ENCODE peak calls at places on chromosome 17, in four cellular contexts. One of them, this sample, is unnamed.
A peak's percentile ranks its signal among the peaks of the same experiment; 100 is the strongest.

GRCh38 chr17:37124074-37124824 is 175.5 kb downstream of the AATF start:
- DNase-seq in HepG2: no peak
- DNase-seq in SK-N-SH: no peak
- DNase-seq in H1: no peak
- DNase-seq in this sample: no peak

GRCh38 chr17:1521067-1521466 is 4.7 kb upstream of the INPP5K start:
- DNase-seq in H1: no peak
- DNase-seq in HepG2: no peak
- DNase-seq in SK-N-SH: no peak
- DNase-seq in this sample: no peak

GRCh38 chr17:64441772-64442549 is 7.0 kb upstream of the MILR1 start:
- DNase-seq in HepG2: peak; percentile 47
- DNase-seq in SK-N-SH: no peak
- DNase-seq in H1: no peak
- DNase-seq in this sample: no peak

GRCh38 chr17:43840814-43841213 is 6.2 kb upstream of the CD300LG start:
- DNase-seq in HepG2: peak; percentile 61
- DNase-seq in SK-N-SH: peak; percentile 82
- DNase-seq in H1: no peak
- DNase-seq in this sample: peak; percentile 51

GRCh38 chr17:80311216-80311827 is 50.7 kb downstream of the RNF213 start:
- DNase-seq in SK-N-SH: no peak
- DNase-seq in H1: no peak
- DNase-seq in HepG2: no peak
- DNase-seq in this sample: no peak

GRCh38 chr17:46889519-46889918 is 33.4 kb upstream of the GOSR2 start:
- DNase-seq in SK-N-SH: no peak
- DNase-seq in HepG2: no peak
- DNase-seq in H1: no peak
- DNase-seq in this sample: no peak

GRCh38 chr17:82901356-82901755 is 61.5 kb upstream of the ZNF750 start:
- DNase-seq in SK-N-SH: no peak
- DNase-seq in H1: no peak
- DNase-seq in HepG2: no peak
- DNase-seq in this sample: no peak

GRCh38 chr17:82241183-82241925 is 12.5 kb downstream of the SLC16A3 start:
- DNase-seq in H1: no peak
- DNase-seq in HepG2: peak; percentile 78
- DNase-seq in SK-N-SH: peak; percentile 76
- DNase-seq in this sample: peak; percentile 58

GRCh38 chr17:50687200-50688066 is 20.3 kb downstream of the ANKRD40 start:
- DNase-seq in SK-N-SH: peak; percentile 51
- DNase-seq in HepG2: peak; percentile 85
- DNase-seq in H1: no peak
- DNase-seq in this sample: no peak

GRCh38 chr17:68199837-68200688 is 47.8 kb upstream of the AMZ2 start:
- DNase-seq in H1: no peak
- DNase-seq in SK-N-SH: peak; percentile 46
- DNase-seq in HepG2: no peak
- DNase-seq in this sample: no peak

GRCh38 chr17:337866-338265 is 14.7 kb downstream of the RPH3AL start:
- DNase-seq in H1: no peak
- DNase-seq in SK-N-SH: no peak
- DNase-seq in HepG2: no peak
- DNase-seq in this sample: no peak

GRCh38 chr17:386145-386876 is 33.7 kb upstream of the RPH3AL start:
- DNase-seq in SK-N-SH: peak; percentile 97
- DNase-seq in H1: peak; percentile 92
- DNase-seq in HepG2: peak; percentile 47
- DNase-seq in this sample: peak; percentile 82

GRCh38 chr17:2722611-2723010 is 11.0 kb upstream of the CLUH start:
- DNase-seq in HepG2: no peak
- DNase-seq in H1: no peak
- DNase-seq in SK-N-SH: no peak
- DNase-seq in this sample: no peak

GRCh38 chr17:2853722-2854580 is 57.7 kb downstream of the RAP1GAP2 start:
- DNase-seq in SK-N-SH: peak; percentile 88
- DNase-seq in HepG2: no peak
- DNase-seq in H1: peak; percentile 69
- DNase-seq in this sample: no peak

GRCh38 chr17:31680126-31680525 is 178.9 kb downstream of the COPRS start:
- DNase-seq in SK-N-SH: no peak
- DNase-seq in HepG2: no peak
- DNase-seq in H1: peak; percentile 14
- DNase-seq in this sample: no peak

DNA sequence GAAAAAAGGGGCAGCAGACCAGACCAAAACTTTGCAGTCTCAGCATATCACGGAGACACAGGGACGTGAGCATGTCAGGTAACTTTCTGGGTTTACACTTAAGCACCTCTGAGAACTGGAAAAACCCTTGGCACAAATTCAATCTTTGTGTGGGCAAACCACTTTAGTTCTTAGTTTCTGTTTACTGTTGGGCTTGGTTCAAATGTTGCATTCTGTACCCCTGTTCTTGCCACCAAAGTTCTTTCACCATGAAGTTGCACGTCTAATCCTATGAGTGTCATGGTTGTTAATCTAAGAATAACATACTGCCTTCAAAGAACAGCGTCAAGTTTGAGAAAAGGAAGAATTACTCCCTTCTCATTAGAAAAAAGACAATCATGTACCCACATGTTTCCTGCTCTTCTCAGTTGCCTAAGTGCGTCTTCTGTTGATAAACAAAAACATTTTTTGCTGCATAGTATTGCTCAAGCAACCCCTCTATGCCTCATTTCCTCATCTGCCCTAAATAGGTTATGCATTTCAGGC is 11.6 kb downstream of the KRT33A start:
- DNase-seq in SK-N-SH: no peak
- DNase-seq in HepG2: no peak
- DNase-seq in H1: peak; percentile 3
- DNase-seq in this sample: peak; percentile 88
- TF ChIP-seq JUND in SK-N-SH: no peak
- TF ChIP-seq JUND in HepG2: no peak
- TF ChIP-seq JUND in H1: no peak
- TF ChIP-seq JUND in this sample: no peak

GRCh38 chr17:55289978-55290377 is 25.2 kb downstream of the HLF start:
- DNase-seq in HepG2: no peak
- DNase-seq in H1: no peak
- DNase-seq in SK-N-SH: no peak
- DNase-seq in this sample: no peak

GRCh38 chr17:55288356-55289105 is 23.8 kb downstream of the HLF start:
- DNase-seq in H1: no peak
- DNase-seq in SK-N-SH: no peak
- DNase-seq in HepG2: no peak
- DNase-seq in this sample: no peak

GRCh38 chr17:55286681-55287589 is 22.2 kb downstream of the HLF start:
- DNase-seq in SK-N-SH: no peak
- DNase-seq in H1: no peak
- DNase-seq in HepG2: peak; percentile 100
- DNase-seq in this sample: no peak

GRCh38 chr17:55290721-55291507 is 26.2 kb downstream of the HLF start:
- DNase-seq in H1: no peak
- DNase-seq in SK-N-SH: no peak
- DNase-seq in HepG2: no peak
- DNase-seq in this sample: no peak

GRCh38 chr17:55289106-55289446 is 24.3 kb downstream of the HLF start:
- DNase-seq in SK-N-SH: no peak
- DNase-seq in H1: no peak
- DNase-seq in HepG2: no peak
- DNase-seq in this sample: no peak
- TF ChIP-seq JUND in SK-N-SH: no peak
- TF ChIP-seq JUND in H1: no peak
- TF ChIP-seq JUND in HepG2: no peak
- TF ChIP-seq JUND in this sample: no peak

GRCh38 chr17:17018612-17019429 is 23.4 kb upstream of the MPRIP start:
- DNase-seq in HepG2: no peak
- DNase-seq in SK-N-SH: no peak
- DNase-seq in H1: no peak
- DNase-seq in this sample: peak; percentile 83
- TF ChIP-seq JUND in HepG2: no peak
- TF ChIP-seq JUND in SK-N-SH: no peak
- TF ChIP-seq JUND in H1: no peak
- TF ChIP-seq JUND in this sample: no peak

GRCh38 chr17:27239046-27239445 is 54.9 kb upstream of the WSB1 start:
- DNase-seq in HepG2: no peak
- DNase-seq in SK-N-SH: no peak
- DNase-seq in H1: no peak
- DNase-seq in this sample: no peak

GRCh38 chr17:27233783-27234182 is 60.1 kb upstream of the WSB1 start:
- DNase-seq in SK-N-SH: no peak
- DNase-seq in HepG2: no peak
- DNase-seq in H1: no peak
- DNase-seq in this sample: no peak

GRCh38 chr17:27239584-27239983 is 54.3 kb upstream of the WSB1 start:
- DNase-seq in SK-N-SH: no peak
- DNase-seq in HepG2: no peak
- DNase-seq in H1: no peak
- DNase-seq in this sample: no peak

GRCh38 chr17:27237890-27238289 is 56.0 kb upstream of the WSB1 start:
- DNase-seq in SK-N-SH: no peak
- DNase-seq in H1: no peak
- DNase-seq in HepG2: no peak
- DNase-seq in this sample: no peak

DNA sequence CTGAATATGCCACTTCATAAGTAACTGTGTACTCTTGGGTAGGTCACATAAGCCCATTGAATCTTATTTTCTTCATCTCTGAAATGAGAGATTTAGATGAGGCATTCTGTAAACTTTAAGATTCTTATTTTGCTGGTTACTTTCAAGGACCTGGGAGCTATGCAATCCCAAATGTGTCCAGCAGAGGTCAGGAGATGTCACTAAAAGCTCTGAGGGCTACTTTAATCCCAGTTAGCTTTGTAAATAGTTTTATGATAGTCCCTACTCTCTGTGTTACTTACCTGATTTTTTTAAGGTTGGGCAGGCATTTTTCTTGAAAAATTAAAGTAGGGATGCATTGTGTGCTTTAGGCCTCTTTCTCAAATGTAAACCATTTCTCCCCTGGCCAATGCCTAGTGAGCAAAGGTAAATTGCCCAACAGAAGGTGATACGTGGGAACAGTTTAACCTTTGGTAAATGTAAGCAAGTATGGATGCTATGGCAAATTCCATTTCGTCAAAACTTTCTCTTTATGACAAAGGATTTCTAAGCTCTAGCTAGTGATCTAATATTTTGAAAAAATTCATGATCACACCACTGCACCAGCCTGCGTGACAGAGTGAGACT is 57.1 kb upstream of the WSB1 start:
- DNase-seq in H1: peak; percentile 86
- DNase-seq in HepG2: peak; percentile 63
- DNase-seq in SK-N-SH: peak; percentile 70
- DNase-seq in this sample: peak; percentile 60
- TF ChIP-seq JUND in H1: no peak
- TF ChIP-seq JUND in HepG2: no peak
- TF ChIP-seq JUND in SK-N-SH: no peak
- TF ChIP-seq JUND in this sample: no peak

GRCh38 chr17:22266231-22266630 is 573.9 kb downstream of the KCNJ18 start:
- DNase-seq in H1: no peak
- DNase-seq in HepG2: no peak
- DNase-seq in SK-N-SH: peak; percentile 71
- DNase-seq in this sample: peak; percentile 75
- TF ChIP-seq JUND in H1: no peak
- TF ChIP-seq JUND in HepG2: no peak
- TF ChIP-seq JUND in SK-N-SH: no peak
- TF ChIP-seq JUND in this sample: no peak

DNA sequence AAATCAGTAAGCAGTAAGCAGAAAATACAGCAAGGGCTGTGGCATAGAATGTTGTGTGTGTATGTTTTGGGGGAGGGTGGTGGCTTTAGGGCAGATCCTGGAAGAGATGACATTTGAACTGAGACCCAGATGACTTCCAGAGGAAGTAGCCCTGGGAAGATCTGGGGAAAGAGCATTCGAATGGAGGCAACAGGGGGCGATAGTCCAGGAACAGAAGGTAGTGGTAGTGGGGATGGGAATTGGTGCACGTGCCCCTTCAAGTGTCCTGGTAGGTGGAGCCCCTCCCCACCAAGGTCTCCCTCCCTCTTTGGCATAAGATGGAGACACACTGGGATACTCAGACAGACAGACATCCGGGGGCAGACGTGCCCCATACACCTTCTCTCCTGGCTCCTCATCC is 14.1 kb downstream of the ARHGEF15 start:
- DNase-seq in H1: no peak
- DNase-seq in HepG2: no peak
- DNase-seq in SK-N-SH: peak; percentile 11
- DNase-seq in this sample: no peak
- TF ChIP-seq JUND in H1: no peak
- TF ChIP-seq JUND in HepG2: no peak
- TF ChIP-seq JUND in SK-N-SH: no peak
- TF ChIP-seq JUND in this sample: no peak

GRCh38 chr17:71180801-71181385 is 939.9 kb upstream of the SOX9 start:
- DNase-seq in HepG2: no peak
- DNase-seq in H1: no peak
- DNase-seq in SK-N-SH: peak; percentile 33
- DNase-seq in this sample: no peak
- TF ChIP-seq JUND in HepG2: no peak
- TF ChIP-seq JUND in H1: no peak
- TF ChIP-seq JUND in SK-N-SH: no peak
- TF ChIP-seq JUND in this sample: no peak

GRCh38 chr17:63249256-63250006 is 196.7 kb downstream of the CYB561 start:
- DNase-seq in HepG2: no peak
- DNase-seq in SK-N-SH: no peak
- DNase-seq in H1: no peak
- DNase-seq in this sample: no peak
- TF ChIP-seq JUND in HepG2: no peak
- TF ChIP-seq JUND in SK-N-SH: no peak
- TF ChIP-seq JUND in H1: no peak
- TF ChIP-seq JUND in this sample: no peak

GRCh38 chr17:52678211-52678610 is 519.7 kb upstream of the CA10 start:
- DNase-seq in SK-N-SH: no peak
- DNase-seq in H1: no peak
- DNase-seq in HepG2: no peak
- DNase-seq in this sample: no peak
- TF ChIP-seq JUND in SK-N-SH: no peak
- TF ChIP-seq JUND in H1: no peak
- TF ChIP-seq JUND in HepG2: no peak
- TF ChIP-seq JUND in this sample: no peak

This sample was measured in T47D.